ENCODE peak calls at places on chromosome 21, in ten cellular contexts. One of them, this sample, is unnamed.

GRCh38 chr21:28587748-28588147 is 404.9 kb downstream of the LTN1 start:
- DNase-seq in K562: no peak
- DNase-seq in PC-3: peak; percentile 88
- DNase-seq in tibial nerve: no peak
- DNase-seq in HCT116: no peak
- DNase-seq in pancreas: no peak
- DNase-seq in IMR-90: peak; percentile 24
- DNase-seq in ascending aorta: no peak
- DNase-seq in cardiac muscle cell: no peak
- DNase-seq in heart right ventricle: no peak
- DNase-seq in this sample: no peak

GRCh38 chr21:20997308-20997632 is 939 bp upstream of the NCAM2 start:
- DNase-seq in cardiac muscle cell: peak; percentile 13
- DNase-seq in HCT116: no peak
- DNase-seq in PC-3: no peak
- DNase-seq in tibial nerve: no peak
- DNase-seq in IMR-90: no peak
- DNase-seq in pancreas: no peak
- DNase-seq in ascending aorta: no peak
- DNase-seq in heart right ventricle: peak; percentile 21
- DNase-seq in K562: no peak
- DNase-seq in this sample: no peak

GRCh38 chr21:15058718-15059316 is 6.0 kb downstream of the NRIP1 start:
- DNase-seq in PC-3: peak; percentile 88
- DNase-seq in K562: peak; percentile 25
- DNase-seq in HCT116: peak; percentile 32
- DNase-seq in IMR-90: peak; percentile 68
- DNase-seq in tibial nerve: no peak
- DNase-seq in heart right ventricle: no peak
- DNase-seq in ascending aorta: no peak
- DNase-seq in cardiac muscle cell: peak; percentile 45
- DNase-seq in pancreas: no peak
- DNase-seq in this sample: no peak

GRCh38 chr21:44527983-44528633 is 11.9 kb downstream of the KRTAP10-1 start:
- DNase-seq in tibial nerve: no peak
- DNase-seq in ascending aorta: no peak
- DNase-seq in heart right ventricle: peak; percentile 4
- DNase-seq in cardiac muscle cell: no peak
- DNase-seq in HCT116: no peak
- DNase-seq in pancreas: no peak
- DNase-seq in K562: no peak
- DNase-seq in PC-3: no peak
- DNase-seq in IMR-90: no peak
- DNase-seq in this sample: no peak

GRCh38 chr21:33666153-33666552 is 23.9 kb downstream of the ITSN1 start:
- DNase-seq in PC-3: no peak
- DNase-seq in pancreas: no peak
- DNase-seq in HCT116: no peak
- DNase-seq in IMR-90: peak; percentile 16
- DNase-seq in cardiac muscle cell: peak; percentile 36
- DNase-seq in ascending aorta: no peak
- DNase-seq in K562: no peak
- DNase-seq in tibial nerve: no peak
- DNase-seq in heart right ventricle: no peak
- DNase-seq in this sample: no peak

GRCh38 chr21:45404726-45405270 is at the start of gene COL18A1:
- DNase-seq in cardiac muscle cell: peak; percentile 57
- DNase-seq in IMR-90: peak; percentile 42
- DNase-seq in tibial nerve: no peak
- DNase-seq in HCT116: no peak
- DNase-seq in pancreas: peak; percentile 16
- DNase-seq in PC-3: peak; percentile 43
- DNase-seq in K562: peak; percentile 99
- DNase-seq in heart right ventricle: peak; percentile 82
- DNase-seq in ascending aorta: no peak
- DNase-seq in this sample: peak; percentile 87

GRCh38 chr21:28253971-28254370 is 738.7 kb downstream of the LTN1 start:
- DNase-seq in PC-3: no peak
- DNase-seq in heart right ventricle: no peak
- DNase-seq in tibial nerve: no peak
- DNase-seq in ascending aorta: no peak
- DNase-seq in IMR-90: no peak
- DNase-seq in cardiac muscle cell: no peak
- DNase-seq in pancreas: no peak
- DNase-seq in K562: no peak
- DNase-seq in HCT116: no peak
- DNase-seq in this sample: no peak

GRCh38 chr21:44083631-44084291 is 23.4 kb upstream of the PWP2 start:
- DNase-seq in tibial nerve: no peak
- DNase-seq in heart right ventricle: no peak
- DNase-seq in HCT116: no peak
- DNase-seq in IMR-90: no peak
- DNase-seq in K562: no peak
- DNase-seq in pancreas: no peak
- DNase-seq in cardiac muscle cell: no peak
- DNase-seq in PC-3: no peak
- DNase-seq in ascending aorta: no peak
- DNase-seq in this sample: no peak

DNA sequence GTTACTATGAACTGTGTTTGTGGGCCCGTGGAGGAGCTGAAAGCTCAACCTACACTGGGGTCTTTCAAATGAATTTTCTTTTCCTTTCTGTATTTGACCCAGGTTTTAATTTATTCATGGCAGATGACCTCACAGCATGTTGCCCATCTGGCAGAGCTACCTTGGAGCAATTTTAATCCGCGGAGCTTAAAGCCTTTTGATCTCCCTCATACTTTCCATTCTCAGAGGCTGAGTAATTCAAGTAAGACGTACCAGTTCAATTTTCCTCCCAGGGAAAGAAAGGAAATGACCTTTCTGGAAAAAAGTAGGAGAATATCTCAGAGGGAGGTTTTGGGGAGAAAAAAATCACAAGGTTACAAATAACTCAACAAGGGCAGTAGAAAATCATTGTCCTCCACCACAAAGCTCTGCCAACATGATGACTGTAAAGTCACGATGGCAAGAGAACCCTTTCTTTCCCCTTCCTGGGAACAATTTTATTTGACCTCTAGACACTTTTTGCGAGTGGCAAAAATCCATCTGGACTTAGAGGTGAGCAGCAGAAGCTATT is 21.6 kb upstream of the PCP4 start:
- DNase-seq in PC-3: no peak
- DNase-seq in cardiac muscle cell: no peak
- DNase-seq in ascending aorta: no peak
- DNase-seq in HCT116: no peak
- DNase-seq in K562: no peak
- DNase-seq in tibial nerve: no peak
- DNase-seq in pancreas: no peak
- DNase-seq in heart right ventricle: no peak
- DNase-seq in IMR-90: no peak
- DNase-seq in this sample: no peak
- H3K27ac ChIP-seq in PC-3: no peak overlapping the region
- H3K27ac ChIP-seq in cardiac muscle cell: no peak overlapping the region
- H3K27ac ChIP-seq in ascending aorta: no peak overlapping the region
- H3K27ac ChIP-seq in HCT116: no peak overlapping the region
- H3K27ac ChIP-seq in K562: no peak overlapping the region
- H3K27ac ChIP-seq in tibial nerve: no peak overlapping the region
- H3K27ac ChIP-seq in pancreas: no peak overlapping the region
- H3K27ac ChIP-seq in heart right ventricle: no peak overlapping the region
- H3K27ac ChIP-seq in IMR-90: no peak overlapping the region
- H3K27ac ChIP-seq in this sample: no peak overlapping the region

DNA sequence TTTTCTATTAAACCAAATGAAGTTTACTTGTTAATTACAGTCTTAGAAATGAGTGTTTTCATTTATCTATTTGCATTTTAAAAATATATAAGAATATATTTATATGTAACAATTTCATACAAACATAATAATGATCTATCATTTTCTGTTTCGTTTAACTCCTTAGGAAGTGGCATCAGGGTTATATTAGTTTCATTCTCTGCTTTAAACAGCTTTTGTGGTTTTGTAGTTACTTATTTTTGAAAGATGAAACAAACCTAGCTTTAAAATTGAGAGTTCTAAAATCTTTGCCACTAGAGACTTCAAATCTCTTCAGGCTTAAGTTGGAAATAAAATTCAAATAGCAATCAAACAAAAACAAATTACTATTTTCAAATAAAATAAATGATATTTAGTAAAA is 2110.6 kb downstream of the MRPL39 start:
- DNase-seq in IMR-90: no peak
- DNase-seq in HCT116: no peak
- DNase-seq in tibial nerve: no peak
- DNase-seq in heart right ventricle: no peak
- DNase-seq in ascending aorta: no peak
- DNase-seq in cardiac muscle cell: no peak
- DNase-seq in K562: no peak
- DNase-seq in pancreas: no peak
- DNase-seq in PC-3: no peak
- DNase-seq in this sample: no peak
- TF ChIP-seq CTCF in IMR-90: no peak
- TF ChIP-seq CTCF in HCT116: no peak
- TF ChIP-seq CTCF in tibial nerve: no peak
- TF ChIP-seq CTCF in heart right ventricle: no peak
- TF ChIP-seq CTCF in ascending aorta: no peak
- TF ChIP-seq CTCF in cardiac muscle cell: no peak
- TF ChIP-seq CTCF in K562: no peak
- TF ChIP-seq CTCF in pancreas: no peak
- TF ChIP-seq CTCF in PC-3: no peak
- TF ChIP-seq CTCF in this sample: no peak

GRCh38 chr21:46439906-46440305 is 18.8 kb upstream of the DIP2A start:
- DNase-seq in PC-3: no peak
- DNase-seq in IMR-90: no peak
- DNase-seq in tibial nerve: no peak
- DNase-seq in ascending aorta: no peak
- DNase-seq in HCT116: no peak
- DNase-seq in heart right ventricle: no peak
- DNase-seq in cardiac muscle cell: no peak
- DNase-seq in K562: no peak
- DNase-seq in pancreas: no peak
- DNase-seq in this sample: no peak

GRCh38 chr21:46442938-46443337 is 15.8 kb upstream of the DIP2A start:
- DNase-seq in ascending aorta: no peak
- DNase-seq in heart right ventricle: no peak
- DNase-seq in HCT116: no peak
- DNase-seq in K562: peak; percentile 47
- DNase-seq in pancreas: no peak
- DNase-seq in tibial nerve: no peak
- DNase-seq in PC-3: no peak
- DNase-seq in cardiac muscle cell: no peak
- DNase-seq in IMR-90: no peak
- DNase-seq in this sample: no peak

GRCh38 chr21:46443910-46444309 is 14.8 kb upstream of the DIP2A start:
- DNase-seq in pancreas: no peak
- DNase-seq in heart right ventricle: peak; percentile 35
- DNase-seq in HCT116: no peak
- DNase-seq in ascending aorta: no peak
- DNase-seq in IMR-90: no peak
- DNase-seq in PC-3: no peak
- DNase-seq in cardiac muscle cell: no peak
- DNase-seq in tibial nerve: no peak
- DNase-seq in K562: no peak
- DNase-seq in this sample: peak; percentile 59

GRCh38 chr21:46441331-46441730 is 17.4 kb upstream of the DIP2A start:
- DNase-seq in pancreas: no peak
- DNase-seq in cardiac muscle cell: no peak
- DNase-seq in HCT116: no peak
- DNase-seq in heart right ventricle: no peak
- DNase-seq in IMR-90: no peak
- DNase-seq in tibial nerve: no peak
- DNase-seq in PC-3: no peak
- DNase-seq in K562: no peak
- DNase-seq in ascending aorta: no peak
- DNase-seq in this sample: no peak

GRCh38 chr21:46441961-46442498 is 16.7 kb upstream of the DIP2A start:
- DNase-seq in K562: no peak
- DNase-seq in tibial nerve: no peak
- DNase-seq in IMR-90: no peak
- DNase-seq in pancreas: no peak
- DNase-seq in heart right ventricle: no peak
- DNase-seq in ascending aorta: no peak
- DNase-seq in PC-3: no peak
- DNase-seq in cardiac muscle cell: no peak
- DNase-seq in HCT116: no peak
- DNase-seq in this sample: no peak
- H3K36me3 ChIP-seq in K562: peaks cover 90% of the 10 kb centered on the region
- H3K36me3 ChIP-seq in tibial nerve: peaks cover 4% of the 10 kb centered on the region
- H3K36me3 ChIP-seq in IMR-90: peaks cover 56% of the 10 kb centered on the region
- H3K36me3 ChIP-seq in pancreas: no peaks in the 10 kb centered on the region
- H3K36me3 ChIP-seq in heart right ventricle: peaks cover 32% of the 10 kb centered on the region
- H3K36me3 ChIP-seq in ascending aorta: peaks cover 51% of the 10 kb centered on the region
- H3K36me3 ChIP-seq in PC-3: peaks cover 49% of the 10 kb centered on the region
- H3K36me3 ChIP-seq in cardiac muscle cell: peaks cover 16% of the 10 kb centered on the region
- H3K36me3 ChIP-seq in HCT116: peaks cover 26% of the 10 kb centered on the region
- H3K36me3 ChIP-seq in this sample: peaks cover 2% of the 10 kb centered on the region

GRCh38 chr21:38678827-38679226 is 126.9 kb upstream of the ETS2 start:
- DNase-seq in IMR-90: no peak
- DNase-seq in tibial nerve: no peak
- DNase-seq in HCT116: no peak
- DNase-seq in cardiac muscle cell: no peak
- DNase-seq in ascending aorta: no peak
- DNase-seq in K562: no peak
- DNase-seq in pancreas: no peak
- DNase-seq in PC-3: no peak
- DNase-seq in heart right ventricle: no peak
- DNase-seq in this sample: no peak

GRCh38 chr21:38683222-38683621 is 122.5 kb upstream of the ETS2 start:
- DNase-seq in heart right ventricle: no peak
- DNase-seq in pancreas: no peak
- DNase-seq in tibial nerve: no peak
- DNase-seq in cardiac muscle cell: peak; percentile 60
- DNase-seq in PC-3: no peak
- DNase-seq in IMR-90: no peak
- DNase-seq in HCT116: no peak
- DNase-seq in K562: no peak
- DNase-seq in ascending aorta: no peak
- DNase-seq in this sample: no peak

GRCh38 chr21:38675450-38675849 is 130.3 kb upstream of the ETS2 start:
- DNase-seq in cardiac muscle cell: no peak
- DNase-seq in K562: no peak
- DNase-seq in ascending aorta: no peak
- DNase-seq in tibial nerve: no peak
- DNase-seq in IMR-90: no peak
- DNase-seq in PC-3: no peak
- DNase-seq in HCT116: no peak
- DNase-seq in heart right ventricle: no peak
- DNase-seq in pancreas: no peak
- DNase-seq in this sample: no peak

GRCh38 chr21:38679531-38679930 is 126.2 kb upstream of the ETS2 start:
- DNase-seq in K562: no peak
- DNase-seq in pancreas: no peak
- DNase-seq in PC-3: peak; percentile 63
- DNase-seq in tibial nerve: no peak
- DNase-seq in ascending aorta: no peak
- DNase-seq in IMR-90: peak; percentile 62
- DNase-seq in cardiac muscle cell: peak; percentile 73
- DNase-seq in HCT116: no peak
- DNase-seq in heart right ventricle: no peak
- DNase-seq in this sample: no peak

DNA sequence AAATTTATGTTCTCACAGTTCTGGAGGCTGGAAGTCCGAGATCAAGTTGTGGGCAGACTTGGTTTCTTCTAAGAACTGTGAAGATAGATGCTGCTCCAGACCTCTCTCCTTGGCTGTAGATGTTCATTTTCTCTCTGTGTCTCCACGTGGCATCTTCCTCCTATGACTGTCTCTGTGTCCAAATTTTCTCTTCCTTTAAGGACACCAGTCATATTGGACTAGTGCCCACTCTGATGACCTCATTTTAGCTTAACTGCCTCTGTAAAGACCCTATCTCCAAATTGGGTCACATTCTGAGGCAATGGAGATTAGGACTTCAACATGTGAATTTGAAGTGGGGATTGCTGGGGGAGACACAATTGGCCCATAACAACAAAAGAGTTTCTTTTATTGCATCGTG is 125.3 kb upstream of the ETS2 start:
- DNase-seq in tibial nerve: no peak
- DNase-seq in cardiac muscle cell: peak; percentile 18
- DNase-seq in ascending aorta: no peak
- DNase-seq in IMR-90: no peak
- DNase-seq in pancreas: no peak
- DNase-seq in heart right ventricle: no peak
- DNase-seq in HCT116: no peak
- DNase-seq in K562: no peak
- DNase-seq in PC-3: no peak
- DNase-seq in this sample: no peak
- H3K27ac ChIP-seq in tibial nerve: no peak overlapping the region
- H3K27ac ChIP-seq in cardiac muscle cell: no peak overlapping the region
- H3K27ac ChIP-seq in ascending aorta: peak overlapping the region; percentile 88
- H3K27ac ChIP-seq in IMR-90: no peak overlapping the region
- H3K27ac ChIP-seq in pancreas: no peak overlapping the region
- H3K27ac ChIP-seq in heart right ventricle: no peak overlapping the region
- H3K27ac ChIP-seq in HCT116: no peak overlapping the region
- H3K27ac ChIP-seq in K562: no peak overlapping the region
- H3K27ac ChIP-seq in PC-3: no peak overlapping the region
- H3K27ac ChIP-seq in this sample: no peak overlapping the region

This sample was measured in heart left ventricle.